ENCODE peak calls at places on chromosomes 7 and 10, in five cellular contexts. P is brain microvascular endothelial cell, H is PC-9, J is fibroblast of lung, Z is suprapubic skin. L is an unnamed sample.
A peak's percentile ranks its signal among the peaks of the same experiment; 100 is the strongest.

GRCh38 chr7:28041508-28042314 is 138.9 kb downstream of the JAZF1 start:
- DNase-seq in P (peak; percentile 82), Z (no peak), H (peak; percentile 96), J (peak; percentile 94), L (no peak)

GRCh38 chr7:28536259-28536658 is 123.9 kb downstream of the CREB5 start:
- DNase-seq in H (peak; percentile 47), P (peak; percentile 60), Z (no peak), J (peak; percentile 50), L (no peak)

GRCh38 chr10:958106-958505 is 26.6 kb upstream of the LARP4B start:
- DNase-seq in Z (no peak), H (no peak), P (no peak), J (no peak), L (no peak)

GRCh38 chr7:4268040-4268965 is 413.8 kb upstream of the FOXK1 start:
- DNase-seq in H (no peak), Z (no peak), J (no peak), P (no peak), L (no peak)

GRCh38 chr7:100209493-100209892 is 10.3 kb upstream of the PVRIG start:
- DNase-seq in H (no peak), Z (no peak), P (no peak), J (no peak), L (no peak)

GRCh38 chr10:133326745-133327650 is 9.7 kb downstream of the CALY start:
- DNase-seq in P (no peak), Z (no peak), J (peak; percentile 52), H (no peak), L (no peak)

GRCh38 chr7:39589323-39590111 is 23.3 kb downstream of the YAE1 start:
- DNase-seq in H (peak; percentile 99), P (peak; percentile 94), J (peak; percentile 97), Z (no peak), L (no peak)

GRCh38 chr7:151724920-151725584 is 151.9 kb downstream of the PRKAG2 start:
- DNase-seq in J (no peak), Z (no peak), P (no peak), H (no peak), L (no peak)

GRCh38 chr10:13865758-13866491 is 279.2 kb downstream of the PRPF18 start:
- DNase-seq in Z (no peak), P (peak; percentile 80), J (peak; percentile 84), H (peak; percentile 92), L (no peak)

GRCh38 chr7:129657363-129657762 is 45.8 kb downstream of the NRF1 start:
- DNase-seq in J (peak; percentile 30), H (peak; percentile 39), Z (no peak), P (no peak), L (no peak)

GRCh38 chr7:17939670-17940301 is 508 bp downstream of the SNX13 start:
- DNase-seq in P (peak; percentile 5), Z (peak; percentile 77), J (peak; percentile 35), H (peak; percentile 55), L (peak; percentile 55)

GRCh38 chr10:49308881-49309280 is 9.9 kb downstream of the C10orf71 start:
- DNase-seq in P (no peak), H (no peak), Z (peak; percentile 27), J (no peak), L (no peak)

GRCh38 chr10:12333382-12334185 is 15.8 kb upstream of the CAMK1D start:
- DNase-seq in H (peak; percentile 96), Z (peak; percentile 91), P (peak; percentile 99), J (peak; percentile 99), L (peak; percentile 42)

GRCh38 chr10:100802196-100802595 is 56.8 kb downstream of the PAX2 start:
- DNase-seq in Z (peak; percentile 22), H (no peak), P (no peak), J (no peak), L (no peak)

GRCh38 chr10:102542800-102543418 is 39.1 kb downstream of the SUFU start:
- DNase-seq in J (peak; percentile 68), P (no peak), H (no peak), Z (no peak), L (no peak)

GRCh38 chr7:116671681-116672595 is at the start of gene MET:
- DNase-seq in Z (peak; percentile 85), J (peak; percentile 73), H (peak; percentile 82), P (peak; percentile 65), L (peak; percentile 82)

GRCh38 chr7:31318308-31318707 is 22.2 kb downstream of the NEUROD6 start:
- DNase-seq in P (no peak), H (no peak), Z (no peak), J (no peak), L (no peak)

GRCh38 chr7:66047426-66047825 is 28.2 kb upstream of the ASL start:
- DNase-seq in Z (no peak), P (peak; percentile 98), J (peak; percentile 97), H (peak; percentile 76), L (no peak)

GRCh38 chr10:122674781-122675180 is 24.9 kb downstream of the C10orf120 start:
- DNase-seq in H (no peak), J (no peak), Z (no peak), P (no peak), L (no peak)

GRCh38 chr10:34538291-34538829 is 276.7 kb downstream of the PARD3 start:
- DNase-seq in J (peak; percentile 27), P (no peak), Z (no peak), H (no peak), L (no peak)

GRCh38 chr10:132337019-132337418 is 5.0 kb downstream of the LRRC27 start:
- DNase-seq in P (no peak), H (no peak), Z (no peak), J (peak; percentile 43), L (no peak)

GRCh38 chr10:29344073-29344820 is 55.4 kb downstream of the LYZL1 start:
- DNase-seq in P (peak; percentile 75), Z (no peak), H (no peak), J (peak; percentile 92), L (no peak)

GRCh38 chr7:50307368-50308012 is 3.0 kb downstream of the IKZF1 start:
- DNase-seq in J (no peak), P (no peak), H (no peak), Z (no peak), L (no peak)

GRCh38 chr10:68628576-68629127 is 68.5 kb downstream of the TET1 start:
- DNase-seq in J (peak; percentile 42), H (no peak), Z (no peak), P (no peak), L (no peak)

GRCh38 chr10:14560274-14560673 is 214.4 kb downstream of the FAM107B start:
- DNase-seq in Z (no peak), J (peak; percentile 65), H (peak; percentile 91), P (no peak), L (no peak)

GRCh38 chr10:30529373-30529998 is 95.5 kb downstream of the MAP3K8 start:
- DNase-seq in P (no peak), Z (peak; percentile 75), J (no peak), H (no peak), L (peak; percentile 8)

GRCh38 chr10:106395061-106395749 is 769.3 kb downstream of the SORCS1 start:
- DNase-seq in P (no peak), Z (no peak), H (no peak), J (no peak), L (no peak)

GRCh38 chr10:106401161-106401560 is 763.3 kb downstream of the SORCS1 start:
- DNase-seq in H (no peak), Z (no peak), P (no peak), J (no peak), L (no peak)

GRCh38 chr10:106392781-106393180 is 771.7 kb downstream of the SORCS1 start:
- DNase-seq in H (no peak), Z (no peak), P (no peak), J (no peak), L (no peak)

GRCh38 chr10:106399112-106399511 is 765.4 kb downstream of the SORCS1 start:
- DNase-seq in H (no peak), J (no peak), P (no peak), Z (no peak), L (no peak)

DNA sequence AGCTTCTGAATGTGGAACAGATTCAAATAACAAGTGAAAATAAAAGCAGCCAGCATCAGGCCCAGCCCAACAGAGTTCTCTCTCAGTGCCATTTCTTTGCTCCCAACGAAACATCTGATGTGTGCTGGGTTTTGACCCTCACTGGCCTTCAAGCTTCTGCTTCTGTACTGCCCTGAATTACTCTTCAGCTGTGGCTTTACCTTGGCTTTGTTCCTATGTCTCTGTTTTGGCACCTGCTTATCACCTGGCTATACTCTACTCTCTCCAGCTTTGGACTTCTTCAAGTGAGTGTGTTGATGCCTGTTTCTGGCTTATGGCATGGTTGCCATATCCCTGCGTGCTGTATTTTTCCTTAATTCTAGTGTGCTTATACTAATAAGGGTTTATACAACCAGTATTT is 768.3 kb downstream of the SORCS1 start:
- DNase-seq in P (no peak), J (no peak), Z (no peak), H (no peak), L (no peak)
- H3K27ac ChIP-seq in P (no peak overlapping the region), J (no peak overlapping the region), Z (no peak overlapping the region), H (no peak overlapping the region), L (no peak overlapping the region)

GRCh38 chr7:87202208-87202607 is 17.3 kb downstream of the TMEM243 start:
- DNase-seq in Z (no peak), J (no peak), P (no peak), H (no peak), L (no peak)

GRCh38 chr7:87199241-87199640 is 20.3 kb downstream of the TMEM243 start:
- DNase-seq in Z (no peak), P (no peak), J (no peak), H (no peak), L (no peak)

GRCh38 chr7:87204933-87205332 is 14.6 kb downstream of the TMEM243 start:
- DNase-seq in Z (no peak), P (no peak), H (no peak), J (no peak), L (no peak)

GRCh38 chr7:87199700-87200450 is 19.7 kb downstream of the TMEM243 start:
- DNase-seq in P (no peak), H (no peak), J (no peak), Z (no peak), L (no peak)

DNA sequence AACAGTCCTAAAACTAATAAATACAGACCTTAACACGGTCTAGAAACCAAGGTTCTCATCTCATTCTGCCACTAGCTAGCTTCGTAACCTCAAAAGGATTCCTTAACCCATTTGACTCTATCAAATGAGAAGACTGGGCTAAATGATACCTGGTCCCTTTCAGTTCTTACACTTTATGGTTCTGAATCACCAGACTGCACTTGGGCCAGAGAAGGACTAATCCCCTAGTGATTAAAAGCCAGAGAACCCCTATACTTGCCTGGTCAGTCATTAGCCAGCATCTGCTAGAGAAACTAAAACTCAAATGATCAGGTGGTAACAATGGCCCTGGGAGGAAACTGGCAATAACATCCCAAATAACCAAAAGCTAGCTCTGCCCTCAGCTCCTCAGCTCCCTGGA is 16.8 kb downstream of the TMEM243 start:
- DNase-seq in Z (no peak), H (no peak), J (no peak), P (no peak), L (no peak)
- H3K27ac ChIP-seq in Z (no peak overlapping the region), H (no peak overlapping the region), J (no peak overlapping the region), P (no peak overlapping the region), L (no peak overlapping the region)

DNA sequence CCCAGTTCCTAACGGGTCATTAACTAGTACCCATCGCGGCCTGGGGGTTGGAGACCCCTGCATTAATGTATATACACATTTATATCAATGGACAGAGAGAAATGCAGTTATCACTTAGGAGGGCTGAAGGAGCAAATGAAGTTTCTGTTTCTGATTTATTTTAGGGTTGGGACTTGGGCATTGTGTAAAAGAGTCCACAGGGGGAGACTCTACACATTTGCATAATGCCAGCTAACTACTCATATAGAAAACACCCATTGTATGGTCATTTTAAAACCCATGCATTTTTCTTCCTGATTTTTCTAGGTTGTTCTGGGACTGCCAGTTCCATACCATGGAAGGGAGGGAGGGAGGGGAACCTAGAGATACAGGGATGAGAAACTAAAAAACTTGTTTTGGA is 23.5 kb downstream of the BCCIP start:
- DNase-seq in P (no peak), J (no peak), H (no peak), Z (no peak), L (no peak)
- H3K27ac ChIP-seq in P (no peak overlapping the region), J (no peak overlapping the region), H (no peak overlapping the region), Z (no peak overlapping the region), L (no peak overlapping the region)

GRCh38 chr7:32490127-32490796 is at the start of gene LSM5:
- DNase-seq in J (peak; percentile 95), P (peak; percentile 94), Z (peak; percentile 93), H (peak; percentile 89), L (peak; percentile 91)
- H3K27ac ChIP-seq in J (peak within 1 kb of the TSS; percentile 83), P (peak within 1 kb of the TSS; percentile 64), Z (peak within 1 kb of the TSS; percentile 87), H (peak within 1 kb of the TSS; percentile 66), L (peak within 1 kb of the TSS; percentile 86)

L was measured in prostate gland.